ENCODE peak calls at places on chromosomes 13 and 19, in ten cellular contexts. One of them, this sample, is unnamed.

GRCh38 chr19:11964496-11964857 is 363 bp upstream of the ZNF763 start:
- DNase-seq in choroid plexus epithelial cell: no peak
- DNase-seq in endothelial cell: no peak
- DNase-seq in fibroblast of the aortic adventitia: no peak
- DNase-seq in H9: no peak
- DNase-seq in breast epithelium: no peak
- DNase-seq in AG04450: no peak
- DNase-seq in astrocyte of the cerebellum: no peak
- DNase-seq in type B pancreatic cell: no peak
- DNase-seq in Peyer's patch: no peak
- DNase-seq in this sample: no peak

GRCh38 chr19:40502647-40503046 is 35.8 kb downstream of the SPTBN4 start:
- DNase-seq in type B pancreatic cell: no peak
- DNase-seq in fibroblast of the aortic adventitia: no peak
- DNase-seq in astrocyte of the cerebellum: no peak
- DNase-seq in endothelial cell: no peak
- DNase-seq in breast epithelium: no peak
- DNase-seq in AG04450: no peak
- DNase-seq in H9: peak; percentile 72
- DNase-seq in choroid plexus epithelial cell: peak; percentile 6
- DNase-seq in Peyer's patch: no peak
- DNase-seq in this sample: no peak

GRCh38 chr13:40200273-40200978 is 466.0 kb downstream of the FOXO1 start:
- DNase-seq in Peyer's patch: no peak
- DNase-seq in AG04450: no peak
- DNase-seq in astrocyte of the cerebellum: no peak
- DNase-seq in endothelial cell: no peak
- DNase-seq in type B pancreatic cell: no peak
- DNase-seq in breast epithelium: no peak
- DNase-seq in fibroblast of the aortic adventitia: no peak
- DNase-seq in choroid plexus epithelial cell: no peak
- DNase-seq in H9: no peak
- DNase-seq in this sample: no peak

GRCh38 chr19:57934820-57935665 is at the start of gene ZNF418:
- DNase-seq in Peyer's patch: peak; percentile 51
- DNase-seq in astrocyte of the cerebellum: peak; percentile 71
- DNase-seq in H9: peak; percentile 89
- DNase-seq in endothelial cell: peak; percentile 65
- DNase-seq in AG04450: peak; percentile 43
- DNase-seq in breast epithelium: peak; percentile 57
- DNase-seq in type B pancreatic cell: no peak
- DNase-seq in choroid plexus epithelial cell: peak; percentile 91
- DNase-seq in fibroblast of the aortic adventitia: peak; percentile 87
- DNase-seq in this sample: peak; percentile 87

GRCh38 chr13:45847554-45848224 is 3.9 kb downstream of the SIAH3 start:
- DNase-seq in H9: peak; percentile 35
- DNase-seq in AG04450: no peak
- DNase-seq in Peyer's patch: no peak
- DNase-seq in endothelial cell: no peak
- DNase-seq in fibroblast of the aortic adventitia: no peak
- DNase-seq in astrocyte of the cerebellum: no peak
- DNase-seq in breast epithelium: no peak
- DNase-seq in choroid plexus epithelial cell: peak; percentile 29
- DNase-seq in type B pancreatic cell: no peak
- DNase-seq in this sample: no peak

GRCh38 chr13:105721056-105721455 is 814.4 kb downstream of the EFNB2 start:
- DNase-seq in type B pancreatic cell: no peak
- DNase-seq in breast epithelium: no peak
- DNase-seq in astrocyte of the cerebellum: peak; percentile 62
- DNase-seq in choroid plexus epithelial cell: peak; percentile 85
- DNase-seq in AG04450: no peak
- DNase-seq in Peyer's patch: no peak
- DNase-seq in H9: no peak
- DNase-seq in endothelial cell: no peak
- DNase-seq in fibroblast of the aortic adventitia: no peak
- DNase-seq in this sample: no peak

GRCh38 chr13:98527526-98527925 is 49.4 kb downstream of the STK24 start:
- DNase-seq in H9: no peak
- DNase-seq in choroid plexus epithelial cell: no peak
- DNase-seq in fibroblast of the aortic adventitia: no peak
- DNase-seq in astrocyte of the cerebellum: no peak
- DNase-seq in endothelial cell: no peak
- DNase-seq in AG04450: no peak
- DNase-seq in Peyer's patch: no peak
- DNase-seq in breast epithelium: no peak
- DNase-seq in type B pancreatic cell: no peak
- DNase-seq in this sample: no peak

GRCh38 chr19:33580645-33581037 is 41.1 kb upstream of the CHST8 start:
- DNase-seq in type B pancreatic cell: no peak
- DNase-seq in endothelial cell: no peak
- DNase-seq in choroid plexus epithelial cell: no peak
- DNase-seq in H9: no peak
- DNase-seq in breast epithelium: no peak
- DNase-seq in astrocyte of the cerebellum: no peak
- DNase-seq in Peyer's patch: no peak
- DNase-seq in AG04450: no peak
- DNase-seq in fibroblast of the aortic adventitia: no peak
- DNase-seq in this sample: no peak

GRCh38 chr19:16035601-16036297 is 40.5 kb upstream of the TPM4 start:
- DNase-seq in H9: no peak
- DNase-seq in Peyer's patch: no peak
- DNase-seq in choroid plexus epithelial cell: no peak
- DNase-seq in type B pancreatic cell: no peak
- DNase-seq in breast epithelium: no peak
- DNase-seq in AG04450: no peak
- DNase-seq in astrocyte of the cerebellum: no peak
- DNase-seq in fibroblast of the aortic adventitia: no peak
- DNase-seq in endothelial cell: no peak
- DNase-seq in this sample: no peak

GRCh38 chr19:43422689-43423066 is 8.0 kb downstream of the TEX101 start:
- DNase-seq in type B pancreatic cell: no peak
- DNase-seq in astrocyte of the cerebellum: no peak
- DNase-seq in AG04450: no peak
- DNase-seq in endothelial cell: no peak
- DNase-seq in H9: no peak
- DNase-seq in breast epithelium: no peak
- DNase-seq in fibroblast of the aortic adventitia: no peak
- DNase-seq in choroid plexus epithelial cell: no peak
- DNase-seq in Peyer's patch: no peak
- DNase-seq in this sample: no peak

GRCh38 chr19:43429395-43429794 is 14.7 kb downstream of the TEX101 start:
- DNase-seq in choroid plexus epithelial cell: no peak
- DNase-seq in AG04450: no peak
- DNase-seq in fibroblast of the aortic adventitia: no peak
- DNase-seq in Peyer's patch: no peak
- DNase-seq in breast epithelium: no peak
- DNase-seq in H9: no peak
- DNase-seq in type B pancreatic cell: no peak
- DNase-seq in astrocyte of the cerebellum: no peak
- DNase-seq in endothelial cell: no peak
- DNase-seq in this sample: no peak

GRCh38 chr19:43423779-43424178 is 9.1 kb downstream of the TEX101 start:
- DNase-seq in type B pancreatic cell: no peak
- DNase-seq in Peyer's patch: no peak
- DNase-seq in endothelial cell: no peak
- DNase-seq in breast epithelium: no peak
- DNase-seq in AG04450: no peak
- DNase-seq in choroid plexus epithelial cell: no peak
- DNase-seq in H9: no peak
- DNase-seq in astrocyte of the cerebellum: no peak
- DNase-seq in fibroblast of the aortic adventitia: no peak
- DNase-seq in this sample: no peak

GRCh38 chr19:43422000-43422688 is 7.5 kb downstream of the TEX101 start:
- DNase-seq in H9: no peak
- DNase-seq in astrocyte of the cerebellum: no peak
- DNase-seq in Peyer's patch: no peak
- DNase-seq in fibroblast of the aortic adventitia: no peak
- DNase-seq in type B pancreatic cell: no peak
- DNase-seq in AG04450: no peak
- DNase-seq in breast epithelium: no peak
- DNase-seq in endothelial cell: no peak
- DNase-seq in choroid plexus epithelial cell: no peak
- DNase-seq in this sample: no peak

GRCh38 chr19:43425567-43426392 is 11.1 kb downstream of the TEX101 start:
- DNase-seq in choroid plexus epithelial cell: peak; percentile 46
- DNase-seq in fibroblast of the aortic adventitia: peak; percentile 43
- DNase-seq in astrocyte of the cerebellum: no peak
- DNase-seq in Peyer's patch: peak; percentile 87
- DNase-seq in AG04450: no peak
- DNase-seq in breast epithelium: no peak
- DNase-seq in endothelial cell: no peak
- DNase-seq in type B pancreatic cell: no peak
- DNase-seq in H9: no peak
- DNase-seq in this sample: peak; percentile 26
- TF ChIP-seq CTCF in choroid plexus epithelial cell: peak; percentile 70
- TF ChIP-seq CTCF in fibroblast of the aortic adventitia: peak; percentile 71
- TF ChIP-seq CTCF in astrocyte of the cerebellum: peak; percentile 54
- TF ChIP-seq CTCF in Peyer's patch: peak; percentile 57
- TF ChIP-seq CTCF in AG04450: peak; percentile 71
- TF ChIP-seq CTCF in breast epithelium: no peak
- TF ChIP-seq CTCF in endothelial cell: no peak
- TF ChIP-seq CTCF in type B pancreatic cell: peak; percentile 55
- TF ChIP-seq CTCF in H9: peak; percentile 59
- TF ChIP-seq CTCF in this sample: peak; percentile 66

DNA sequence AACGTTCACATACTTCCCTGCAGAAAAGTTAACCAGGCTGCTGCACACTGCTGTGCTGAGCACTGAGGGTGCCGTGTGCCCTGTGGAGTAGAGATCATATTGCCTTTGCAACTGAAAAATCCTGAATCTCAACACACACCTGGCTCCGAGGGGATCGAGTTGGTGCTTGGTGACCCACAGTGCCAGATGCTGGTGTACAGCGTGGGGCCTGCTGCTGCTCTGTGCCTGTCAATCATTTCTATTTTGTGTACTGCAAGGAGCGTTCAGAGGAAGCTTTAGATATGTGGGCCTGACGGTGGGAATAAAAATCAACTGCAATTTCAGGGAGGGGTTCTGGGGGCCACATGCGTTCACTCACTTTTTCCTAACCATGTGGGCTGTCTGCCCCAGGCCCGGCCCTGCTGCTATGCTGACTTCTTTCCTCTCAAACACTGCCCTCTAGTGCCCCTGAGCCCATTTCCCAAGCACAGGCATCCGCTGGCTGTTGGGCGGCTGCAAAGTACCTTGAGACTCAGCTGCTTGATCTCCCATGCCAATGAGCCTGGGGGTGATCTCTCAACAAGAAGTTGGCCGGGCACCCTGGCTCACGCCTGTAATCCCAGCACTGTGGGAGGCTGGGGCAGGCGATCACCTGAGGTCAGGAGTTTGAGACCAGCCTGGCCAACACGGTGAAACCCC is 9.7 kb upstream of the LENG8 start:
- DNase-seq in choroid plexus epithelial cell: peak; percentile 67
- DNase-seq in fibroblast of the aortic adventitia: no peak
- DNase-seq in AG04450: no peak
- DNase-seq in H9: peak; percentile 83
- DNase-seq in Peyer's patch: no peak
- DNase-seq in astrocyte of the cerebellum: no peak
- DNase-seq in type B pancreatic cell: no peak
- DNase-seq in endothelial cell: peak; percentile 66
- DNase-seq in breast epithelium: peak; percentile 60
- DNase-seq in this sample: no peak
- TF ChIP-seq CTCF in choroid plexus epithelial cell: peak; percentile 70
- TF ChIP-seq CTCF in fibroblast of the aortic adventitia: peak; percentile 40
- TF ChIP-seq CTCF in AG04450: peak; percentile 48
- TF ChIP-seq CTCF in H9: peak; percentile 75
- TF ChIP-seq CTCF in Peyer's patch: no peak
- TF ChIP-seq CTCF in astrocyte of the cerebellum: peak; percentile 75
- TF ChIP-seq CTCF in type B pancreatic cell: peak; percentile 73
- TF ChIP-seq CTCF in endothelial cell: no peak
- TF ChIP-seq CTCF in breast epithelium: peak; percentile 43
- TF ChIP-seq CTCF in this sample: peak; percentile 41

GRCh38 chr19:45902651-45903625 is 525 bp upstream of the MYPOP start:
- DNase-seq in H9: peak; percentile 98
- DNase-seq in endothelial cell: peak; percentile 100
- DNase-seq in astrocyte of the cerebellum: peak; percentile 91
- DNase-seq in AG04450: peak; percentile 93
- DNase-seq in choroid plexus epithelial cell: peak; percentile 98
- DNase-seq in Peyer's patch: peak; percentile 99
- DNase-seq in breast epithelium: peak; percentile 96
- DNase-seq in type B pancreatic cell: peak; percentile 100
- DNase-seq in fibroblast of the aortic adventitia: peak; percentile 97
- DNase-seq in this sample: peak; percentile 95
- TF ChIP-seq CTCF in H9: no peak
- TF ChIP-seq CTCF in endothelial cell: no peak
- TF ChIP-seq CTCF in astrocyte of the cerebellum: no peak
- TF ChIP-seq CTCF in AG04450: no peak
- TF ChIP-seq CTCF in choroid plexus epithelial cell: no peak
- TF ChIP-seq CTCF in Peyer's patch: no peak
- TF ChIP-seq CTCF in breast epithelium: no peak
- TF ChIP-seq CTCF in type B pancreatic cell: no peak
- TF ChIP-seq CTCF in fibroblast of the aortic adventitia: no peak
- TF ChIP-seq CTCF in this sample: no peak

GRCh38 chr13:43608400-43609137 is 178.2 kb downstream of the ENOX1 start:
- DNase-seq in fibroblast of the aortic adventitia: no peak
- DNase-seq in Peyer's patch: no peak
- DNase-seq in choroid plexus epithelial cell: no peak
- DNase-seq in AG04450: no peak
- DNase-seq in type B pancreatic cell: no peak
- DNase-seq in endothelial cell: no peak
- DNase-seq in astrocyte of the cerebellum: no peak
- DNase-seq in breast epithelium: no peak
- DNase-seq in H9: no peak
- DNase-seq in this sample: no peak

GRCh38 chr13:43614063-43614462 is 172.7 kb downstream of the ENOX1 start:
- DNase-seq in AG04450: no peak
- DNase-seq in astrocyte of the cerebellum: no peak
- DNase-seq in endothelial cell: no peak
- DNase-seq in fibroblast of the aortic adventitia: no peak
- DNase-seq in Peyer's patch: no peak
- DNase-seq in H9: no peak
- DNase-seq in choroid plexus epithelial cell: no peak
- DNase-seq in breast epithelium: no peak
- DNase-seq in type B pancreatic cell: no peak
- DNase-seq in this sample: no peak

DNA sequence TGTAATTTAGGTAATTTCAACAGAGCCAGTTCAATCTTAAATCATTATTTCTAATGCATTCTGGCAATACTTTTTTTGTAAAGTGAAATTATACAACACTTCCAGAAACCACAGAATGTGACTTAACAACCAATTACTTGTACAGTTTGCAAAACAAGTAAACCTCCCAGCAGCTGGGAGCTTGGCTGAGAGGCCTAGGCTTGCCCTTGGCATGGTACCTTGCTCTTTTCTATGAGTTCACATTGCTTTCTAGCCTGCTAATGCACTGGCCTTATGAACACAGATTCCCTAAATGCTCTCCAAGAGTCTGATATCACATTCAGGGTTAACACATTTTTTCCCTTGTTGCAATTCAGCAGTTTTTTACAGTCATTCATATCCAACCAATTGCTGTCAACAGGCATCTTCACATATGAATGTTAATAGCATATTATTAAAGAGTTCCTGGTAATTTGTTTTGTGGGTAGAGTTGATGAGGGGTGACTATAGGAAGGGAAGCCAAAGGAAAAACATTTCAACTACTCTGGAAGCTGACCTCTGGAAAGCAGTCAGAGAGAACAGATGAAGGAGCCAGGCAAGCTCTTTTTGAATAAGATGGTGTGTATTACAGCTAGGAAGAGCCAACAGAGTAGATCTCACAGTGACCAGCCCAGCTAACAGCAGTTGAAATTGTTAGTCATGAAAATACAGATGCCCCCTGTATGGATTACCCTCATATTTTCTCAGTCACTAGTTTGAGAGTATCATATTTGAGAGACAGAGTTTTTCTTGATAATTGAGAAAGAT is 174.9 kb downstream of the ENOX1 start:
- DNase-seq in AG04450: no peak
- DNase-seq in Peyer's patch: no peak
- DNase-seq in astrocyte of the cerebellum: no peak
- DNase-seq in endothelial cell: no peak
- DNase-seq in breast epithelium: no peak
- DNase-seq in type B pancreatic cell: no peak
- DNase-seq in H9: no peak
- DNase-seq in choroid plexus epithelial cell: no peak
- DNase-seq in fibroblast of the aortic adventitia: no peak
- DNase-seq in this sample: no peak
- TF ChIP-seq CTCF in AG04450: no peak
- TF ChIP-seq CTCF in Peyer's patch: no peak
- TF ChIP-seq CTCF in astrocyte of the cerebellum: no peak
- TF ChIP-seq CTCF in endothelial cell: no peak
- TF ChIP-seq CTCF in breast epithelium: no peak
- TF ChIP-seq CTCF in type B pancreatic cell: no peak
- TF ChIP-seq CTCF in H9: no peak
- TF ChIP-seq CTCF in choroid plexus epithelial cell: no peak
- TF ChIP-seq CTCF in fibroblast of the aortic adventitia: no peak
- TF ChIP-seq CTCF in this sample: no peak

This sample was measured in fibroblast of mammary gland.